ENCODE peak calls at places on chromosomes 16 and 17, in nine cellular contexts. G, T, I, P, E, D, V, O and H are unnamed samples.

GRCh38 chr17:17682293-17682736 is 1.1 kb downstream of the RAI1 start:
- DNase-seq in G (peak), T (peak), I (no peak), P (no peak), E (no peak), D (peak), V (peak), O (no peak), H (peak)

GRCh38 chr16:11470676-11471415 is 115.9 kb downstream of the LITAF start:
- DNase-seq in G (no peak), T (no peak), I (peak), P (no peak), E (no peak), D (no peak), V (no peak), O (no peak), H (no peak)

GRCh38 chr17:77120866-77121265 is 19.9 kb upstream of the SEC14L1 start:
- DNase-seq in G (no peak), T (no peak), I (no peak), P (no peak), E (no peak), D (no peak), V (no peak), O (no peak), H (no peak)

GRCh38 chr17:56785997-56786680 is 47.6 kb downstream of the C17orf67 start:
- DNase-seq in G (no peak), T (no peak), I (no peak), P (no peak), E (no peak), D (no peak), V (no peak), O (no peak), H (no peak)

GRCh38 chr17:50790619-50791018 is 23.3 kb upstream of the ANKRD40CL start:
- DNase-seq in G (no peak), T (no peak), I (no peak), P (no peak), E (no peak), D (no peak), V (no peak), O (no peak), H (no peak)

GRCh38 chr16:89722392-89723278 is 1.3 kb downstream of the ZNF276 start:
- DNase-seq in G (peak), T (no peak), I (no peak), P (no peak), E (no peak), D (no peak), V (peak), O (no peak), H (no peak)

GRCh38 chr16:102060-102855 is 24.2 kb downstream of the MPG start:
- DNase-seq in G (no peak), T (no peak), I (no peak), P (no peak), E (no peak), D (no peak), V (no peak), O (no peak), H (no peak)

GRCh38 chr17:8745586-8746500 is 1.2 kb upstream of the CCDC42 start:
- DNase-seq in G (peak), T (peak), I (peak), P (no peak), E (peak), D (peak), V (peak), O (peak), H (peak)

GRCh38 chr16:84278968-84279367 is 15.7 kb upstream of the WFDC1 start:
- DNase-seq in G (no peak), T (no peak), I (no peak), P (no peak), E (no peak), D (no peak), V (no peak), O (no peak), H (no peak)

GRCh38 chr16:23248261-23249194 is 53.6 kb upstream of the SCNN1B start:
- DNase-seq in G (no peak), T (no peak), I (no peak), P (no peak), E (no peak), D (no peak), V (no peak), O (no peak), H (no peak)

GRCh38 chr16:12637002-12637401 is 166.7 kb downstream of the CPPED1 start:
- DNase-seq in G (no peak), T (no peak), I (no peak), P (no peak), E (no peak), D (no peak), V (no peak), O (no peak), H (no peak)

GRCh38 chr17:39636587-39636926 is 387 bp upstream of the STARD3 start:
- DNase-seq in G (no peak), T (no peak), I (no peak), P (no peak), E (no peak), D (no peak), V (no peak), O (no peak), H (no peak)

GRCh38 chr17:73652886-73653480 is 8.7 kb upstream of the SDK2 start:
- DNase-seq in G (no peak), T (no peak), I (no peak), P (no peak), E (no peak), D (no peak), V (no peak), O (no peak), H (no peak)

GRCh38 chr17:19574956-19575355 is 41.3 kb downstream of the SLC47A1 start:
- DNase-seq in G (no peak), T (no peak), I (no peak), P (no peak), E (no peak), D (no peak), V (no peak), O (no peak), H (no peak)

GRCh38 chr17:58504826-58505351 is 9.5 kb downstream of the MTMR4 start:
- DNase-seq in G (no peak), T (no peak), I (no peak), P (no peak), E (no peak), D (no peak), V (no peak), O (no peak), H (peak)

GRCh38 chr17:57948169-57948554 is 7.0 kb downstream of the CUEDC1 start:
- DNase-seq in G (no peak), T (no peak), I (no peak), P (no peak), E (no peak), D (no peak), V (no peak), O (no peak), H (no peak)